ENCODE peak calls at places on chromosome 21, in six cellular contexts. One of them, this sample, is unnamed.

GRCh38 chr21:39153842-39154241 is 29.4 kb downstream of the PSMG1 start:
- DNase-seq in pancreas: no peak
- DNase-seq in progenitor cell of endocrine pancreas: no peak
- DNase-seq in PC-3: peak
- DNase-seq in neural crest cell: no peak
- DNase-seq in transverse colon: no peak
- DNase-seq in this sample: no peak

GRCh38 chr21:39373634-39374033 is 24.7 kb upstream of the HMGN1 start:
- DNase-seq in neural crest cell: no peak
- DNase-seq in transverse colon: no peak
- DNase-seq in progenitor cell of endocrine pancreas: no peak
- DNase-seq in PC-3: peak
- DNase-seq in pancreas: no peak
- DNase-seq in this sample: no peak

GRCh38 chr21:29114765-29115164 is 15.7 kb upstream of the MAP3K7CL start:
- DNase-seq in transverse colon: no peak
- DNase-seq in neural crest cell: no peak
- DNase-seq in progenitor cell of endocrine pancreas: no peak
- DNase-seq in PC-3: peak
- DNase-seq in pancreas: no peak
- DNase-seq in this sample: no peak

GRCh38 chr21:40334159-40334558 is 466.9 kb downstream of the PCP4 start:
- DNase-seq in PC-3: no peak
- DNase-seq in pancreas: no peak
- DNase-seq in transverse colon: no peak
- DNase-seq in neural crest cell: no peak
- DNase-seq in progenitor cell of endocrine pancreas: no peak
- DNase-seq in this sample: no peak

GRCh38 chr21:32483293-32483595 is 70.7 kb downstream of the EVA1C start:
- DNase-seq in neural crest cell: no peak
- DNase-seq in progenitor cell of endocrine pancreas: no peak
- DNase-seq in PC-3: no peak
- DNase-seq in transverse colon: no peak
- DNase-seq in pancreas: no peak
- DNase-seq in this sample: no peak

GRCh38 chr21:40699366-40699765 is 147.6 kb downstream of the DSCAM start:
- DNase-seq in PC-3: no peak
- DNase-seq in neural crest cell: no peak
- DNase-seq in transverse colon: no peak
- DNase-seq in pancreas: no peak
- DNase-seq in progenitor cell of endocrine pancreas: no peak
- DNase-seq in this sample: no peak

GRCh38 chr21:38797470-38797869 is 8.3 kb upstream of the ETS2 start:
- DNase-seq in neural crest cell: no peak
- DNase-seq in transverse colon: peak
- DNase-seq in progenitor cell of endocrine pancreas: no peak
- DNase-seq in pancreas: no peak
- DNase-seq in PC-3: peak
- DNase-seq in this sample: no peak

GRCh38 chr21:26093094-26093493 is 77.5 kb downstream of the APP start:
- DNase-seq in neural crest cell: no peak
- DNase-seq in PC-3: peak
- DNase-seq in transverse colon: no peak
- DNase-seq in progenitor cell of endocrine pancreas: no peak
- DNase-seq in pancreas: no peak
- DNase-seq in this sample: no peak

GRCh38 chr21:27776925-27777553 is 810.2 kb upstream of the ADAMTS5 start:
- DNase-seq in PC-3: no peak
- DNase-seq in progenitor cell of endocrine pancreas: no peak
- DNase-seq in transverse colon: no peak
- DNase-seq in pancreas: peak
- DNase-seq in neural crest cell: no peak
- DNase-seq in this sample: peak

GRCh38 chr21:28521932-28522826 is 470.5 kb downstream of the LTN1 start:
- DNase-seq in progenitor cell of endocrine pancreas: no peak
- DNase-seq in neural crest cell: no peak
- DNase-seq in pancreas: no peak
- DNase-seq in PC-3: peak
- DNase-seq in transverse colon: no peak
- DNase-seq in this sample: no peak

GRCh38 chr21:39313042-39313456 is 383 bp downstream of the BRWD1 start:
- DNase-seq in transverse colon: peak
- DNase-seq in neural crest cell: no peak
- DNase-seq in progenitor cell of endocrine pancreas: peak
- DNase-seq in PC-3: no peak
- DNase-seq in pancreas: no peak
- DNase-seq in this sample: peak

GRCh38 chr21:40118527-40118926 is 251.3 kb downstream of the PCP4 start:
- DNase-seq in neural crest cell: no peak
- DNase-seq in pancreas: no peak
- DNase-seq in transverse colon: no peak
- DNase-seq in PC-3: peak
- DNase-seq in progenitor cell of endocrine pancreas: no peak
- DNase-seq in this sample: no peak

GRCh38 chr21:14567557-14568279 is 21.6 kb upstream of the SAMSN1 start:
- DNase-seq in progenitor cell of endocrine pancreas: no peak
- DNase-seq in neural crest cell: no peak
- DNase-seq in PC-3: no peak
- DNase-seq in transverse colon: no peak
- DNase-seq in pancreas: no peak
- DNase-seq in this sample: no peak

GRCh38 chr21:17818158-17819113 is 720 bp downstream of the C21orf91 start:
- DNase-seq in PC-3: peak
- DNase-seq in neural crest cell: peak
- DNase-seq in pancreas: peak
- DNase-seq in progenitor cell of endocrine pancreas: peak
- DNase-seq in transverse colon: peak
- DNase-seq in this sample: peak

GRCh38 chr21:27507695-27508094 is 540.8 kb upstream of the ADAMTS5 start:
- DNase-seq in pancreas: no peak
- DNase-seq in progenitor cell of endocrine pancreas: no peak
- DNase-seq in PC-3: no peak
- DNase-seq in neural crest cell: no peak
- DNase-seq in transverse colon: no peak
- DNase-seq in this sample: no peak

GRCh38 chr21:29351691-29352090 is 53.0 kb downstream of the BACH1 start:
- DNase-seq in pancreas: peak
- DNase-seq in PC-3: no peak
- DNase-seq in transverse colon: no peak
- DNase-seq in progenitor cell of endocrine pancreas: no peak
- DNase-seq in neural crest cell: no peak
- DNase-seq in this sample: no peak

GRCh38 chr21:22871692-22872091 is 1873.5 kb downstream of the NCAM2 start:
- DNase-seq in PC-3: no peak
- DNase-seq in progenitor cell of endocrine pancreas: no peak
- DNase-seq in neural crest cell: no peak
- DNase-seq in transverse colon: no peak
- DNase-seq in pancreas: no peak
- DNase-seq in this sample: no peak

GRCh38 chr21:21897275-21897883 is 899.2 kb downstream of the NCAM2 start:
- DNase-seq in neural crest cell: no peak
- DNase-seq in PC-3: peak
- DNase-seq in pancreas: no peak
- DNase-seq in transverse colon: no peak
- DNase-seq in progenitor cell of endocrine pancreas: no peak
- DNase-seq in this sample: no peak

GRCh38 chr21:17537299-17537698 is 24.5 kb downstream of the CXADR start:
- DNase-seq in pancreas: no peak
- DNase-seq in neural crest cell: no peak
- DNase-seq in transverse colon: no peak
- DNase-seq in PC-3: peak
- DNase-seq in progenitor cell of endocrine pancreas: no peak
- DNase-seq in this sample: no peak

GRCh38 chr21:38244885-38245869 is 11.6 kb upstream of the KCNJ15 start:
- DNase-seq in progenitor cell of endocrine pancreas: no peak
- DNase-seq in transverse colon: no peak
- DNase-seq in neural crest cell: no peak
- DNase-seq in pancreas: no peak
- DNase-seq in PC-3: peak
- DNase-seq in this sample: no peak

GRCh38 chr21:39104911-39105310 is 78.3 kb downstream of the PSMG1 start:
- DNase-seq in pancreas: no peak
- DNase-seq in PC-3: no peak
- DNase-seq in progenitor cell of endocrine pancreas: no peak
- DNase-seq in transverse colon: no peak
- DNase-seq in neural crest cell: no peak
- DNase-seq in this sample: no peak

GRCh38 chr21:15121655-15122120 is 56.9 kb upstream of the NRIP1 start:
- DNase-seq in PC-3: peak
- DNase-seq in progenitor cell of endocrine pancreas: no peak
- DNase-seq in neural crest cell: no peak
- DNase-seq in pancreas: peak
- DNase-seq in transverse colon: no peak
- DNase-seq in this sample: no peak

GRCh38 chr21:46326110-46326703 is 2.3 kb downstream of the PCNT start:
- DNase-seq in transverse colon: no peak
- DNase-seq in PC-3: peak
- DNase-seq in progenitor cell of endocrine pancreas: no peak
- DNase-seq in neural crest cell: no peak
- DNase-seq in pancreas: no peak
- DNase-seq in this sample: no peak
- TF ChIP-seq CTCF in transverse colon: no peak
- TF ChIP-seq CTCF in PC-3: peak
- TF ChIP-seq CTCF in progenitor cell of endocrine pancreas: no peak
- TF ChIP-seq CTCF in neural crest cell: no peak
- TF ChIP-seq CTCF in pancreas: no peak
- TF ChIP-seq CTCF in this sample: no peak

GRCh38 chr21:25036775-25037174 is 570.5 kb downstream of the MRPL39 start:
- DNase-seq in PC-3: no peak
- DNase-seq in transverse colon: no peak
- DNase-seq in pancreas: no peak
- DNase-seq in progenitor cell of endocrine pancreas: no peak
- DNase-seq in neural crest cell: no peak
- DNase-seq in this sample: no peak

DNA sequence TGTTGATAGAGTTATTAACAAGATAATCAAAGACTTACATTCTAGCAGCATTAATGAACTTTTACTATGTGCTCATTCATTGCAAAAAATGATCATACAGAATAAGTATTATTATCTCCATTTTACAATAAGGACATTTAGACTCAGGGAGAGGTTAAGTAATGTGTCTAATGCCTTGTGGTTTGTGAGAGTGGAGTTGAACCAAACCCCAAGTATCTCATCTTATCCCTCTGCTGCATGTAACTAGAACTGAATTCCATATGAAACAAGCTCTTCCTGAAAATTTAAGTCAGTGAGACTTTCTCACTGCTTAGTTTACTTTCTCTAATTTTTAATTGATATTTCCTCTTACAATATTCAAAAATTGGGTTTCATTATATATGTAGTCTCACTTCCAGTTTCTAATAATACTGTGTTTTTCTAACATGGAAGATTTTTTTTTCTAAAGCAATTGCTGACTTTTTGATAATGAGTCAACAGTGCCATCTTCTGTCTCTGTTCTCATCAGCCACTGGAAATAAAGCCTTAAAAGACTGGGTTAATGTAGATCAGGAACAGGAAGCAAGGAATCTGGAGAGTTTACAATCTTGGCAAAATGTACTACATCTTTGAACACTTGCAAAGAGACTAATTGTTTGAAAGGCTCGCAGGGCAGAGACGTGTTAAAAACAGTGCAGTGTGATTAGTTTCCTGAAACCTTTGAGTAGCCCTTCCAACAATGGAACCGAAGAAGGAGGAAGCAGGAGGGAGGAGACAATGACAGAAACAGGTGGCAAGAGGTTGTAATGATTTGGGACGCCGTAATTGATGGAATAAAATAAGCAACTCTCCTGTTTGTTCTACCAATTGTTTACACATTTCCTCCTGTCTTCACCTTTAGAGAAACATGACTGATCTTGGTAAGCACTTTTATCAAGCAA is 567.6 kb downstream of the MRPL39 start:
- DNase-seq in pancreas: no peak
- DNase-seq in progenitor cell of endocrine pancreas: no peak
- DNase-seq in PC-3: peak
- DNase-seq in neural crest cell: no peak
- DNase-seq in transverse colon: no peak
- DNase-seq in this sample: no peak
- TF ChIP-seq CTCF in pancreas: peak
- TF ChIP-seq CTCF in progenitor cell of endocrine pancreas: peak
- TF ChIP-seq CTCF in PC-3: peak
- TF ChIP-seq CTCF in neural crest cell: peak
- TF ChIP-seq CTCF in transverse colon: peak
- TF ChIP-seq CTCF in this sample: peak

GRCh38 chr21:35732788-35733187 is 327.5 kb downstream of the SETD4 start:
- DNase-seq in PC-3: peak
- DNase-seq in transverse colon: no peak
- DNase-seq in pancreas: no peak
- DNase-seq in neural crest cell: no peak
- DNase-seq in progenitor cell of endocrine pancreas: no peak
- DNase-seq in this sample: no peak

GRCh38 chr21:35737899-35738341 is 322.4 kb downstream of the SETD4 start:
- DNase-seq in PC-3: no peak
- DNase-seq in transverse colon: no peak
- DNase-seq in progenitor cell of endocrine pancreas: no peak
- DNase-seq in neural crest cell: no peak
- DNase-seq in pancreas: no peak
- DNase-seq in this sample: no peak

GRCh38 chr21:35743571-35743970 is 316.8 kb downstream of the SETD4 start:
- DNase-seq in pancreas: no peak
- DNase-seq in transverse colon: no peak
- DNase-seq in progenitor cell of endocrine pancreas: no peak
- DNase-seq in PC-3: peak
- DNase-seq in neural crest cell: no peak
- DNase-seq in this sample: no peak

GRCh38 chr21:35737425-35737824 is 322.9 kb downstream of the SETD4 start:
- DNase-seq in transverse colon: no peak
- DNase-seq in PC-3: no peak
- DNase-seq in pancreas: no peak
- DNase-seq in neural crest cell: no peak
- DNase-seq in progenitor cell of endocrine pancreas: no peak
- DNase-seq in this sample: no peak

DNA sequence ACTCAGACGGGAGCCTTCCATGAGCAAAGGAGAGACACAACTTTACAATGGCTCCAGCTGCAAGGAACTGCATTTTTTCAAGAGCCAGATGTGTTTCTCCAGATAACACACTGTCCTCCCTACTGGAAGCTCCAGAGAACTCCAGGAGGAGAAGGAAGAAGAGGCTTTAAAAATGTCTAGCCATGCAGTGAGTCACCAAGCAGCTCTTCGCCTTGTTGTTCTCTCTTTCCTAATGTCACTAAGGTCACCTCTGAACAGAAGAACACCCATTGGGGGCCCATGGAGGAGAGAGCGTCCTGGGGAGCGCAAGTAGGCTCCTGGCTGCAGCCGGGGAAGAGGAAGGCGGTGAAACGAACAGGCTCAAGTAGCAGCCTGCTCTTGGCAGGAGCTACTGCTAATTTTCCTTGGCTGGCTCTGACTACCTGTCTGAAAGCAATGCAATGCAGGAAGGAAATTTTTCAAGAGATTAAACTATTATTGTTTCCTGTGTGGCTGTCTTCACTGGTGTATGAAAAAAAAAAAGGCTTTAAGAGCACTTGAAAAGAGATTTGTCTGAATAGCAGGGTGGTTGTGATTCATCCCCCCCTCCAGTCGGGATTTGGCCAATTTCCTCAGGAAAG is 321.9 kb downstream of the SETD4 start:
- DNase-seq in transverse colon: no peak
- DNase-seq in progenitor cell of endocrine pancreas: no peak
- DNase-seq in pancreas: no peak
- DNase-seq in neural crest cell: no peak
- DNase-seq in PC-3: peak
- DNase-seq in this sample: no peak
- TF ChIP-seq CTCF in transverse colon: no peak
- TF ChIP-seq CTCF in progenitor cell of endocrine pancreas: no peak
- TF ChIP-seq CTCF in pancreas: no peak
- TF ChIP-seq CTCF in neural crest cell: no peak
- TF ChIP-seq CTCF in PC-3: no peak
- TF ChIP-seq CTCF in this sample: no peak

GRCh38 chr21:44377201-44377921 is 23.9 kb downstream of the TRPM2 start:
- DNase-seq in progenitor cell of endocrine pancreas: no peak
- DNase-seq in PC-3: no peak
- DNase-seq in pancreas: no peak
- DNase-seq in neural crest cell: no peak
- DNase-seq in transverse colon: no peak
- DNase-seq in this sample: no peak
- TF ChIP-seq CTCF in progenitor cell of endocrine pancreas: peak
- TF ChIP-seq CTCF in PC-3: peak
- TF ChIP-seq CTCF in pancreas: no peak
- TF ChIP-seq CTCF in neural crest cell: peak
- TF ChIP-seq CTCF in transverse colon: no peak
- TF ChIP-seq CTCF in this sample: no peak

This sample was measured in Peyer's patch.